ENCODE peak calls at places on chromosomes 7 and 10, in eight cellular contexts. One of them, this sample, is unnamed.
A peak's percentile ranks its signal among the peaks of the same experiment; 100 is the strongest.

GRCh38 chr7:46424934-46425333 is 503.9 kb upstream of the IGFBP3 start:
- DNase-seq in testis: no peak
- DNase-seq in SJCRH30: no peak
- DNase-seq in lower lobe of right lung: no peak
- DNase-seq in mesenchymal stem cell: peak; percentile 53
- DNase-seq in upper lobe of right lung: no peak
- DNase-seq in right lobe of liver: no peak
- DNase-seq in A549: no peak
- DNase-seq in this sample: no peak

GRCh38 chr7:45136106-45137060 is 21.2 kb upstream of the RAMP3 start:
- DNase-seq in testis: peak; percentile 64
- DNase-seq in SJCRH30: peak; percentile 91
- DNase-seq in lower lobe of right lung: no peak
- DNase-seq in mesenchymal stem cell: peak; percentile 78
- DNase-seq in upper lobe of right lung: no peak
- DNase-seq in right lobe of liver: no peak
- DNase-seq in A549: peak; percentile 76
- DNase-seq in this sample: no peak

GRCh38 chr10:50335397-50335796 is 84.1 kb upstream of the ASAH2 start:
- DNase-seq in testis: no peak
- DNase-seq in SJCRH30: no peak
- DNase-seq in lower lobe of right lung: no peak
- DNase-seq in mesenchymal stem cell: no peak
- DNase-seq in upper lobe of right lung: no peak
- DNase-seq in right lobe of liver: no peak
- DNase-seq in A549: no peak
- DNase-seq in this sample: no peak

GRCh38 chr7:76396039-76396732 is 13.3 kb downstream of the SSC4D start:
- DNase-seq in testis: no peak
- DNase-seq in SJCRH30: peak; percentile 49
- DNase-seq in lower lobe of right lung: no peak
- DNase-seq in mesenchymal stem cell: no peak
- DNase-seq in upper lobe of right lung: no peak
- DNase-seq in right lobe of liver: no peak
- DNase-seq in A549: peak; percentile 60
- DNase-seq in this sample: no peak

GRCh38 chr7:119090851-119091250 is 866.3 kb downstream of the ANKRD7 start:
- DNase-seq in testis: no peak
- DNase-seq in SJCRH30: no peak
- DNase-seq in lower lobe of right lung: no peak
- DNase-seq in mesenchymal stem cell: peak; percentile 58
- DNase-seq in upper lobe of right lung: no peak
- DNase-seq in right lobe of liver: no peak
- DNase-seq in A549: no peak
- DNase-seq in this sample: no peak

GRCh38 chr7:1457949-1458675 is 1.2 kb downstream of the MICALL2 start:
- DNase-seq in testis: no peak
- DNase-seq in SJCRH30: no peak
- DNase-seq in lower lobe of right lung: no peak
- DNase-seq in mesenchymal stem cell: peak; percentile 43
- DNase-seq in upper lobe of right lung: no peak
- DNase-seq in right lobe of liver: no peak
- DNase-seq in A549: no peak
- DNase-seq in this sample: no peak

GRCh38 chr10:17742918-17743317 is 9.1 kb upstream of the TMEM236 start:
- DNase-seq in testis: peak; percentile 75
- DNase-seq in SJCRH30: peak; percentile 68
- DNase-seq in lower lobe of right lung: peak; percentile 70
- DNase-seq in mesenchymal stem cell: peak; percentile 53
- DNase-seq in upper lobe of right lung: peak; percentile 71
- DNase-seq in right lobe of liver: no peak
- DNase-seq in A549: peak; percentile 65
- DNase-seq in this sample: peak; percentile 45

GRCh38 chr7:21996641-21997040 is 50.9 kb upstream of the CDCA7L start:
- DNase-seq in testis: no peak
- DNase-seq in SJCRH30: no peak
- DNase-seq in lower lobe of right lung: no peak
- DNase-seq in mesenchymal stem cell: no peak
- DNase-seq in upper lobe of right lung: no peak
- DNase-seq in right lobe of liver: no peak
- DNase-seq in A549: no peak
- DNase-seq in this sample: no peak

GRCh38 chr10:8428654-8429053 is 374.2 kb downstream of the GATA3 start:
- DNase-seq in testis: no peak
- DNase-seq in SJCRH30: no peak
- DNase-seq in lower lobe of right lung: no peak
- DNase-seq in mesenchymal stem cell: no peak
- DNase-seq in upper lobe of right lung: no peak
- DNase-seq in right lobe of liver: no peak
- DNase-seq in A549: no peak
- DNase-seq in this sample: no peak

GRCh38 chr7:44853391-44853790 is 5.5 kb upstream of the H2AZ2 start:
- DNase-seq in testis: no peak
- DNase-seq in SJCRH30: no peak
- DNase-seq in lower lobe of right lung: no peak
- DNase-seq in mesenchymal stem cell: no peak
- DNase-seq in upper lobe of right lung: no peak
- DNase-seq in right lobe of liver: no peak
- DNase-seq in A549: peak; percentile 17
- DNase-seq in this sample: no peak

GRCh38 chr10:96596422-96597407 is 9.9 kb upstream of the TM9SF3 start:
- DNase-seq in testis: no peak
- DNase-seq in SJCRH30: no peak
- DNase-seq in lower lobe of right lung: no peak
- DNase-seq in mesenchymal stem cell: no peak
- DNase-seq in upper lobe of right lung: no peak
- DNase-seq in right lobe of liver: no peak
- DNase-seq in A549: no peak
- DNase-seq in this sample: no peak

GRCh38 chr10:11831520-11831951 is 8.4 kb downstream of the PROSER2 start:
- DNase-seq in testis: no peak
- DNase-seq in SJCRH30: no peak
- DNase-seq in lower lobe of right lung: no peak
- DNase-seq in mesenchymal stem cell: no peak
- DNase-seq in upper lobe of right lung: no peak
- DNase-seq in right lobe of liver: no peak
- DNase-seq in A549: no peak
- DNase-seq in this sample: no peak

GRCh38 chr10:72353028-72353962 is 1.4 kb downstream of the DNAJB12 start:
- DNase-seq in testis: peak; percentile 57
- DNase-seq in SJCRH30: peak; percentile 59
- DNase-seq in lower lobe of right lung: no peak
- DNase-seq in mesenchymal stem cell: peak; percentile 67
- DNase-seq in upper lobe of right lung: no peak
- DNase-seq in right lobe of liver: no peak
- DNase-seq in A549: peak; percentile 40
- DNase-seq in this sample: no peak

GRCh38 chr10:117860135-117860534 is 186.6 kb downstream of the RAB11FIP2 start:
- DNase-seq in testis: no peak
- DNase-seq in SJCRH30: no peak
- DNase-seq in lower lobe of right lung: no peak
- DNase-seq in mesenchymal stem cell: no peak
- DNase-seq in upper lobe of right lung: no peak
- DNase-seq in right lobe of liver: no peak
- DNase-seq in A549: no peak
- DNase-seq in this sample: no peak

GRCh38 chr10:102408728-102409603 is 9.6 kb downstream of the PSD start:
- DNase-seq in testis: peak; percentile 69
- DNase-seq in SJCRH30: no peak
- DNase-seq in lower lobe of right lung: peak; percentile 47
- DNase-seq in mesenchymal stem cell: peak; percentile 54
- DNase-seq in upper lobe of right lung: no peak
- DNase-seq in right lobe of liver: no peak
- DNase-seq in A549: no peak
- DNase-seq in this sample: no peak

GRCh38 chr7:80428161-80429054 is 83.5 kb downstream of the GNAT3 start:
- DNase-seq in testis: peak; percentile 28
- DNase-seq in SJCRH30: peak; percentile 76
- DNase-seq in lower lobe of right lung: no peak
- DNase-seq in mesenchymal stem cell: peak; percentile 72
- DNase-seq in upper lobe of right lung: no peak
- DNase-seq in right lobe of liver: no peak
- DNase-seq in A549: peak; percentile 79
- DNase-seq in this sample: no peak

GRCh38 chr7:127251458-127252379 is 1.0 kb downstream of the GRM8 start:
- DNase-seq in testis: no peak
- DNase-seq in SJCRH30: no peak
- DNase-seq in lower lobe of right lung: no peak
- DNase-seq in mesenchymal stem cell: no peak
- DNase-seq in upper lobe of right lung: no peak
- DNase-seq in right lobe of liver: peak; percentile 64
- DNase-seq in A549: no peak
- DNase-seq in this sample: no peak

GRCh38 chr10:87875929-87876571 is 12.6 kb downstream of the PTEN start:
- DNase-seq in testis: no peak
- DNase-seq in SJCRH30: no peak
- DNase-seq in lower lobe of right lung: no peak
- DNase-seq in mesenchymal stem cell: no peak
- DNase-seq in upper lobe of right lung: no peak
- DNase-seq in right lobe of liver: no peak
- DNase-seq in A549: no peak
- DNase-seq in this sample: no peak

GRCh38 chr7:151201751-151202150 is 8.5 kb downstream of the H2BK1 start:
- DNase-seq in testis: no peak
- DNase-seq in SJCRH30: no peak
- DNase-seq in lower lobe of right lung: no peak
- DNase-seq in mesenchymal stem cell: no peak
- DNase-seq in upper lobe of right lung: no peak
- DNase-seq in right lobe of liver: no peak
- DNase-seq in A549: no peak
- DNase-seq in this sample: no peak

GRCh38 chr10:119211176-119211575 is 3.8 kb downstream of the GRK5 start:
- DNase-seq in testis: no peak
- DNase-seq in SJCRH30: no peak
- DNase-seq in lower lobe of right lung: no peak
- DNase-seq in mesenchymal stem cell: peak; percentile 83
- DNase-seq in upper lobe of right lung: no peak
- DNase-seq in right lobe of liver: no peak
- DNase-seq in A549: no peak
- DNase-seq in this sample: no peak
- H3K27ac ChIP-seq in testis: peak overlapping the region; percentile 25
- H3K27ac ChIP-seq in SJCRH30: no peak overlapping the region
- H3K27ac ChIP-seq in lower lobe of right lung: peak overlapping the region; percentile 84
- H3K27ac ChIP-seq in mesenchymal stem cell: peak overlapping the region; percentile 27
- H3K27ac ChIP-seq in upper lobe of right lung: peak overlapping the region; percentile 84
- H3K27ac ChIP-seq in right lobe of liver: peak overlapping the region; percentile 97
- H3K27ac ChIP-seq in A549: no peak overlapping the region
- H3K27ac ChIP-seq in this sample: peak overlapping the region; percentile 97

GRCh38 chr10:38070501-38070900 is 23.6 kb upstream of the ZNF37A start:
- DNase-seq in testis: no peak
- DNase-seq in SJCRH30: no peak
- DNase-seq in lower lobe of right lung: no peak
- DNase-seq in mesenchymal stem cell: no peak
- DNase-seq in upper lobe of right lung: no peak
- DNase-seq in right lobe of liver: no peak
- DNase-seq in A549: no peak
- DNase-seq in this sample: no peak
- H3K9me3 ChIP-seq in testis: no peaks in the 10 kb centered on the region
- H3K9me3 ChIP-seq in SJCRH30: no peaks in the 10 kb centered on the region
- H3K9me3 ChIP-seq in lower lobe of right lung: peaks cover 5% of the 10 kb centered on the region
- H3K9me3 ChIP-seq in mesenchymal stem cell: no peaks in the 10 kb centered on the region
- H3K9me3 ChIP-seq in upper lobe of right lung: no peaks in the 10 kb centered on the region
- H3K9me3 ChIP-seq in right lobe of liver: no peaks in the 10 kb centered on the region
- H3K9me3 ChIP-seq in A549: peaks cover 25% of the 10 kb centered on the region
- H3K9me3 ChIP-seq in this sample: peaks cover under 1% of the 10 kb centered on the region

DNA sequence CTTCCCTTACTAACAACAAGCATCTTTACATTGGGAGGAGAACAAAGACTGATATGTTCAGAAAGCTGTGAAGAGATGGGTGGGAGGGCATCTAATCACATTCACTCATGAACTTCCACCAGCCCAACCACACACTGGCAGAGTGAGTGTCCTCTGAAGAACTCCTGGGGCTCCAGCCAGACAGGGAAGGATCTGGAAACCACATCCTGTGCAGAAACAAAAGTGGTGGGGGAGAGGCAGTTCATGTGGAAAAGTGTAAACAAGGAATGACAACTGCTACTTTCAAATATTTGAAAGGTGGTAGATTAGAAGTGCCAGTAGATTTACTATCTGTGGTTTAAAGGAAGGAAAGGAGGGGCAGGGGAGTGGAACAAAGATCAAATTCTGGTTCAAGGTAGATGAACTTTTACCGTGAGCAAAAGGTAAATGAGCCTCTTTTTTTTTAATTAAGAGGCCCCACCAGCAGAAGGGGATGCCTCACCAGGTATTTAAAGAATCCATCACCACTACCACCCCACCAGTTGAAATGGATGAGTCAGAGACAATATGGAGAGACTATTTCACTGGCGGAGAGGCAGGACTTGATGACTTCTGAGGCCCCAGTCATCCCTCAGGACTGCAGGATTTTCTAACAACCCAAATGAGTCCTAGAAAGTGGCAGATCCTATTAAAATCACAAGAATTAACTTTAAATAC is 34.5 kb downstream of the GOT1 start:
- DNase-seq in testis: peak; percentile 21
- DNase-seq in SJCRH30: peak; percentile 68
- DNase-seq in lower lobe of right lung: no peak
- DNase-seq in mesenchymal stem cell: peak; percentile 88
- DNase-seq in upper lobe of right lung: no peak
- DNase-seq in right lobe of liver: peak; percentile 74
- DNase-seq in A549: no peak
- DNase-seq in this sample: no peak
- H3K4me1 ChIP-seq in testis: peaks cover 4% of the 10 kb centered on the region
- H3K4me1 ChIP-seq in SJCRH30: peaks cover 25% of the 10 kb centered on the region
- H3K4me1 ChIP-seq in lower lobe of right lung: peaks cover 14% of the 10 kb centered on the region
- H3K4me1 ChIP-seq in mesenchymal stem cell: peaks cover 15% of the 10 kb centered on the region
- H3K4me1 ChIP-seq in upper lobe of right lung: peaks cover 4% of the 10 kb centered on the region
- H3K4me1 ChIP-seq in right lobe of liver: peaks cover 33% of the 10 kb centered on the region
- H3K4me1 ChIP-seq in A549: peaks cover 5% of the 10 kb centered on the region
- H3K4me1 ChIP-seq in this sample: peaks cover 51% of the 10 kb centered on the region

GRCh38 chr10:124127563-124127962 is 34.2 kb upstream of the CHST15 start:
- DNase-seq in testis: no peak
- DNase-seq in SJCRH30: no peak
- DNase-seq in lower lobe of right lung: no peak
- DNase-seq in mesenchymal stem cell: no peak
- DNase-seq in upper lobe of right lung: no peak
- DNase-seq in right lobe of liver: no peak
- DNase-seq in A549: no peak
- DNase-seq in this sample: no peak

GRCh38 chr10:124129471-124129870 is 36.1 kb upstream of the CHST15 start:
- DNase-seq in testis: no peak
- DNase-seq in SJCRH30: no peak
- DNase-seq in lower lobe of right lung: no peak
- DNase-seq in mesenchymal stem cell: no peak
- DNase-seq in upper lobe of right lung: no peak
- DNase-seq in right lobe of liver: no peak
- DNase-seq in A549: no peak
- DNase-seq in this sample: no peak

GRCh38 chr10:124127965-124128810 is 34.8 kb upstream of the CHST15 start:
- DNase-seq in testis: no peak
- DNase-seq in SJCRH30: no peak
- DNase-seq in lower lobe of right lung: no peak
- DNase-seq in mesenchymal stem cell: no peak
- DNase-seq in upper lobe of right lung: no peak
- DNase-seq in right lobe of liver: no peak
- DNase-seq in A549: no peak
- DNase-seq in this sample: no peak

GRCh38 chr10:124130198-124130597 is 36.8 kb upstream of the CHST15 start:
- DNase-seq in testis: no peak
- DNase-seq in SJCRH30: no peak
- DNase-seq in lower lobe of right lung: no peak
- DNase-seq in mesenchymal stem cell: no peak
- DNase-seq in upper lobe of right lung: no peak
- DNase-seq in right lobe of liver: no peak
- DNase-seq in A549: no peak
- DNase-seq in this sample: no peak

GRCh38 chr10:124128811-124129145 is 35.4 kb upstream of the CHST15 start:
- DNase-seq in testis: no peak
- DNase-seq in SJCRH30: no peak
- DNase-seq in lower lobe of right lung: no peak
- DNase-seq in mesenchymal stem cell: no peak
- DNase-seq in upper lobe of right lung: no peak
- DNase-seq in right lobe of liver: no peak
- DNase-seq in A549: no peak
- DNase-seq in this sample: no peak
- H3K27ac ChIP-seq in testis: no peak overlapping the region
- H3K27ac ChIP-seq in SJCRH30: no peak overlapping the region
- H3K27ac ChIP-seq in lower lobe of right lung: no peak overlapping the region
- H3K27ac ChIP-seq in mesenchymal stem cell: no peak overlapping the region
- H3K27ac ChIP-seq in upper lobe of right lung: no peak overlapping the region
- H3K27ac ChIP-seq in right lobe of liver: no peak overlapping the region
- H3K27ac ChIP-seq in A549: no peak overlapping the region
- H3K27ac ChIP-seq in this sample: no peak overlapping the region